ENCODE peak calls at places on chromosomes 12 and 14, in four cellular contexts. Q, R, W and Z are unnamed samples.

GRCh38 chr12:110901401-110901800 is 19.0 kb downstream of the MYL2 start:
- DNase-seq in Q (no peak), R (no peak), W (no peak), Z (no peak)

GRCh38 chr14:64891839-64892375 is 12.2 kb upstream of the SPTB start:
- DNase-seq in Q (peak), R (peak), W (peak), Z (peak)

GRCh38 chr14:103867523-103867953 is 20.2 kb upstream of the PPP1R13B start:
- DNase-seq in Q (no peak), R (no peak), W (peak), Z (peak)

GRCh38 chr14:35258420-35258819 is 33.8 kb upstream of the PSMA6 start:
- DNase-seq in Q (no peak), R (no peak), W (no peak), Z (no peak)

GRCh38 chr14:22500954-22501353 is 88.1 kb downstream of the DAD1 start:
- DNase-seq in Q (no peak), R (no peak), W (no peak), Z (no peak)

GRCh38 chr14:53758141-53758540 is 198.5 kb downstream of the BMP4 start:
- DNase-seq in Q (no peak), R (no peak), W (no peak), Z (no peak)

GRCh38 chr12:24600559-24600958 is 348.3 kb downstream of the BCAT1 start:
- DNase-seq in Q (no peak), R (no peak), W (no peak), Z (no peak)

GRCh38 chr12:53505086-53505485 is 2.2 kb downstream of the NPFF start:
- DNase-seq in Q (no peak), R (no peak), W (no peak), Z (no peak)

GRCh38 chr12:104351023-104351983 is 47.8 kb downstream of the EID3 start:
- DNase-seq in Q (no peak), R (no peak), W (no peak), Z (no peak)

GRCh38 chr12:105769486-105769885 is 369.3 kb downstream of the NUAK1 start:
- DNase-seq in Q (no peak), R (no peak), W (no peak), Z (no peak)

GRCh38 chr12:89657090-89657489 is 51.5 kb downstream of the ATP2B1 start:
- DNase-seq in Q (no peak), R (no peak), W (no peak), Z (no peak)

GRCh38 chr12:91902860-91903683 is 242.6 kb downstream of the BTG1 start:
- DNase-seq in Q (no peak), R (no peak), W (peak), Z (peak)